ENCODE peak calls at places on chromosomes 11 and 22, in four cellular contexts. One of them, this sample, is unnamed.
A peak's percentile ranks its signal among the peaks of the same experiment; 100 is the strongest.

GRCh38 chr11:32152821-32153220 is 61.9 kb downstream of the RCN1 start:
- DNase-seq in body of pancreas: no peak
- DNase-seq in suprapubic skin: no peak
- DNase-seq in lower leg skin: no peak
- DNase-seq in this sample: no peak

GRCh38 chr11:36757122-36757521 is 159.1 kb upstream of the RAG2 start:
- DNase-seq in lower leg skin: no peak
- DNase-seq in body of pancreas: no peak
- DNase-seq in suprapubic skin: no peak
- DNase-seq in this sample: no peak

GRCh38 chr11:76693791-76694190 is 23.2 kb upstream of the LRRC32 start:
- DNase-seq in lower leg skin: no peak
- DNase-seq in body of pancreas: no peak
- DNase-seq in suprapubic skin: no peak
- DNase-seq in this sample: no peak

GRCh38 chr11:14218728-14219127 is 140.3 kb downstream of the RRAS2 start:
- DNase-seq in body of pancreas: no peak
- DNase-seq in lower leg skin: no peak
- DNase-seq in suprapubic skin: no peak
- DNase-seq in this sample: no peak

GRCh38 chr11:69013009-69013951 is at the start of gene MRGPRF:
- DNase-seq in suprapubic skin: peak; percentile 95
- DNase-seq in body of pancreas: peak; percentile 55
- DNase-seq in lower leg skin: peak; percentile 98
- DNase-seq in this sample: peak; percentile 93

GRCh38 chr22:29477919-29478318 is 2.1 kb upstream of the NEFH start:
- DNase-seq in body of pancreas: no peak
- DNase-seq in lower leg skin: no peak
- DNase-seq in suprapubic skin: no peak
- DNase-seq in this sample: no peak

GRCh38 chr22:45131749-45132148 is 32.0 kb upstream of the NUP50 start:
- DNase-seq in lower leg skin: no peak
- DNase-seq in body of pancreas: no peak
- DNase-seq in suprapubic skin: no peak
- DNase-seq in this sample: no peak

GRCh38 chr22:46895753-46896152 is 133.3 kb downstream of the TBC1D22A start:
- DNase-seq in body of pancreas: no peak
- DNase-seq in lower leg skin: peak; percentile 81
- DNase-seq in suprapubic skin: no peak
- DNase-seq in this sample: no peak

GRCh38 chr22:37225481-37225880 is 13.2 kb upstream of the SSTR3 start:
- DNase-seq in body of pancreas: no peak
- DNase-seq in suprapubic skin: no peak
- DNase-seq in lower leg skin: no peak
- DNase-seq in this sample: no peak

GRCh38 chr11:75603791-75604736 is 42.0 kb downstream of the SERPINH1 start:
- DNase-seq in lower leg skin: no peak
- DNase-seq in body of pancreas: no peak
- DNase-seq in suprapubic skin: no peak
- DNase-seq in this sample: no peak

GRCh38 chr11:34633990-34634725 is 13.3 kb downstream of the EHF start:
- DNase-seq in body of pancreas: peak; percentile 43
- DNase-seq in lower leg skin: no peak
- DNase-seq in suprapubic skin: no peak
- DNase-seq in this sample: no peak

GRCh38 chr11:83600656-83601055 is 314.5 kb upstream of the CCDC90B start:
- DNase-seq in body of pancreas: no peak
- DNase-seq in lower leg skin: no peak
- DNase-seq in suprapubic skin: no peak
- DNase-seq in this sample: no peak

GRCh38 chr11:83601201-83601992 is 315.2 kb upstream of the CCDC90B start:
- DNase-seq in body of pancreas: peak; percentile 35
- DNase-seq in suprapubic skin: no peak
- DNase-seq in lower leg skin: no peak
- DNase-seq in this sample: no peak

GRCh38 chr11:83602116-83602515 is 315.9 kb upstream of the CCDC90B start:
- DNase-seq in body of pancreas: no peak
- DNase-seq in suprapubic skin: no peak
- DNase-seq in lower leg skin: no peak
- DNase-seq in this sample: no peak

DNA sequence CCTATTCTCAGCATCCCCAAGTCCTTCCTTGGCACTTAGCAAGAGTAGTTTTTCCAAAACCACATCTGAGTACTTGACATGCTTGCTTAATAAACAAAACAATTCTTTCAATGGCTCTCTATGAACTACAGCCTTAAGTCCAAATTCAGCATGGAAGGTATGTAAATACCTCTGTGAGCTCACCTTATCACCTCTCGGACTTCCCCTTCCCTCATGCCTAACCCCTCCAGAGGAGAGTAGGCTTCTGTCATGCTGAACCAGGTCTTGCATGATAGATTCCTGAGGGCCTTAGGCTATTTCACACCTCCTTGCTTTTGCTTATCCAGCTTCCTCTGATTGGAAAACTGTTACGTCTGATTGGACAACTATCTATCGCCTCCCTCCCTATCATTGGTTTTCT is 312.9 kb upstream of the CCDC90B start:
- DNase-seq in suprapubic skin: no peak
- DNase-seq in body of pancreas: no peak
- DNase-seq in lower leg skin: no peak
- DNase-seq in this sample: no peak
- TF ChIP-seq POLR2A in suprapubic skin: no peak
- TF ChIP-seq POLR2A in body of pancreas: no peak
- TF ChIP-seq POLR2A in lower leg skin: no peak
- TF ChIP-seq POLR2A in this sample: no peak

GRCh38 chr11:118606844-118607228 is 579 bp upstream of the PHLDB1 start:
- DNase-seq in body of pancreas: no peak
- DNase-seq in suprapubic skin: no peak
- DNase-seq in lower leg skin: no peak
- DNase-seq in this sample: no peak

GRCh38 chr11:118606157-118606843 is 1.1 kb upstream of the PHLDB1 start:
- DNase-seq in body of pancreas: peak; percentile 73
- DNase-seq in suprapubic skin: no peak
- DNase-seq in lower leg skin: peak; percentile 75
- DNase-seq in this sample: no peak

GRCh38 chr11:118609380-118610219 is 2.2 kb downstream of the PHLDB1 start:
- DNase-seq in suprapubic skin: peak; percentile 78
- DNase-seq in body of pancreas: peak; percentile 30
- DNase-seq in lower leg skin: peak; percentile 88
- DNase-seq in this sample: no peak

GRCh38 chr11:118608268-118609214 is 1.1 kb downstream of the PHLDB1 start:
- DNase-seq in suprapubic skin: peak; percentile 94
- DNase-seq in lower leg skin: peak; percentile 96
- DNase-seq in body of pancreas: peak; percentile 56
- DNase-seq in this sample: peak; percentile 80

DNA sequence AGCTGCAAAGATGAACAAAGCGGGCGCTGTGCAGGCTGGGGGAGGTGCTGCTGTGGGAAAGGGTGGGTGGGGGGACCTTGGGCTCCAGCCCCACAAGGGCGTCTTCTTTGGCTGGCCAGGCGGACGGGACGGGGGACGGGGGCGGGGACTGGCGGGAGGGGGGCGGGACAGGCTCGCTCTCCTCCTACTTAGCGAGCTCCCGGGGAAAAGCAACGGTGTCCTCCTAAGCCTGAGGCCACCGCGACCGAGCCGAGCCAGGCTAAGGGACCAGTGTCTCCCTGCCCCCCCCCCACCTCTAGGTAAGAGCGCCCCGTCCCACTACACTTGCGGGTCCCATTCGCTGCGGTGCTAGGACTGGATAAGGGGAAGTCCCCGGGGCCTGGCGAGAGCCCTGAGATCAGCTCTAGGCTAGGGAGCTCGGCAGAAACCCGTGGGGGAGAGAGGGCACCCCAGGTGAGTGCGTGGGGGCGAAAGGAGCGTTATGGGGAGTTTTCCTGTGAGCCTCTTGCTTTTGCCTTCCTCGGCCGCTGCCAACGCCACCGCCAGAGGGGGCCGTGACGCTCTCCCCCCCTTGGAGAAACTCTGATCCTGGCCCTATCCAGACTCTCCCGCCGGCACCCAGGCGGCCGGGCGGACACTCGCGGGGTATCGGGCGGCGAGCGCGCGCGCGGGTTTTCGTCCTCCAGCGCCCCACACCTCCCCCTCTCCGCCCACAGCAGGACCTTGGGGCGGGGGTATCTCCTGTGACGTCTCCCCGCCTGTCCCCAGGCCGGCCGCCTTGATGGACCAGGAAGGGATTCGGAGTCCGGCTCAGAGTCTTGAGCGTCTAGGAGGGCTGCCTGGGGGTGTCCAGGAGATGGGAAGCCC is at the start of gene PHLDB1:
- DNase-seq in suprapubic skin: no peak
- DNase-seq in lower leg skin: peak; percentile 92
- DNase-seq in body of pancreas: peak; percentile 66
- DNase-seq in this sample: peak; percentile 83
- TF ChIP-seq POLR2A in suprapubic skin: peak; percentile 55
- TF ChIP-seq POLR2A in lower leg skin: no peak
- TF ChIP-seq POLR2A in body of pancreas: peak; percentile 37
- TF ChIP-seq POLR2A in this sample: no peak

GRCh38 chr22:35649026-35649553 is 844 bp downstream of the APOL6 start:
- DNase-seq in lower leg skin: peak; percentile 73
- DNase-seq in body of pancreas: no peak
- DNase-seq in suprapubic skin: no peak
- DNase-seq in this sample: no peak

GRCh38 chr22:35645646-35646045 is 2.6 kb upstream of the APOL6 start:
- DNase-seq in lower leg skin: peak; percentile 66
- DNase-seq in suprapubic skin: no peak
- DNase-seq in body of pancreas: no peak
- DNase-seq in this sample: no peak

GRCh38 chr22:35649636-35650250 is 1.5 kb downstream of the APOL6 start:
- DNase-seq in suprapubic skin: no peak
- DNase-seq in body of pancreas: no peak
- DNase-seq in lower leg skin: peak; percentile 66
- DNase-seq in this sample: no peak

GRCh38 chr22:35651085-35651484 is 2.8 kb downstream of the APOL6 start:
- DNase-seq in suprapubic skin: no peak
- DNase-seq in body of pancreas: no peak
- DNase-seq in lower leg skin: peak; percentile 29
- DNase-seq in this sample: no peak

GRCh38 chr22:35648066-35649025 is at the start of gene APOL6:
- DNase-seq in body of pancreas: peak; percentile 39
- DNase-seq in lower leg skin: peak; percentile 82
- DNase-seq in suprapubic skin: no peak
- DNase-seq in this sample: no peak
- TF ChIP-seq POLR2A in body of pancreas: no peak
- TF ChIP-seq POLR2A in lower leg skin: no peak
- TF ChIP-seq POLR2A in suprapubic skin: no peak
- TF ChIP-seq POLR2A in this sample: no peak

DNA sequence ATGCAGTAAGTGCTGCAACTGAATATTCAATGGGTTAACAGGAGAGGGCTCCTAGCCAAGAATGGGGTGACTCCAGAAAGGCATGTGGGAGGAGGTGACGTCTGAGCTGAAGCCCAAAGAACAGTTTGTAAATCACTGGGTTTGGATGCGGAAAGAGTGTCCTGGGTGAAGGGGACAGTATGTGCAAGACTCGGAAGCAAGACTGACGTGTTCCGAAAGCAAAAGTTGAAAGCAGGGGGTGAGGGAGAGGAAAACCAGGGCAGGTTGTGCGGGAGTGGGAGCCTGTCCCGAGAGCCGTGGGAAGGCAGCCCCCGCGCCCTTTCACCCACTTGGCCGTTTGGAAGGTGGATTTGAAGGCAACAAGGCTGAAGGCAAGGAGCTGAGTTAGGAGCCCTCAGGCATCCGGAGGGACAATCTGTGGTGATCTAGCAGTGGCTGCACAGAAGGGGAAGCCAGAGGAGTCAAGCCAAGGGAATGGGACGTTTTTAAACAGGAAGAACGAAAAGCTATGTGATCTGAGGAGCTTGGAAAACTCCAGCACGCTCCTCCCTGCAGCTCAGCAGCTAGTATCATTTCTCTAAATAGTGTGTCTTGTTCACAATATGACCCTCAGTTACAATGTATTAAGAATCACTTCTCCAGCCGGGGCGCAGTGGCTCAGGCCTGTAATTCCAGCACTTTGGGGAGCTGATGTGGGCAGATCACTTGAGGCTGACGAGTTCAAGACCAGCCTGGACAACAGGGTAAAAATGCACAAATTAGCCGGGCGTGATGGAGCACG is 7.7 kb downstream of the SLC25A18 start:
- DNase-seq in suprapubic skin: peak; percentile 89
- DNase-seq in lower leg skin: peak; percentile 93
- DNase-seq in body of pancreas: peak; percentile 54
- DNase-seq in this sample: peak; percentile 96
- TF ChIP-seq POLR2A in suprapubic skin: no peak
- TF ChIP-seq POLR2A in lower leg skin: no peak
- TF ChIP-seq POLR2A in body of pancreas: no peak
- TF ChIP-seq POLR2A in this sample: no peak

GRCh38 chr11:47183969-47184368 is 2.3 kb downstream of the PACSIN3 start:
- DNase-seq in suprapubic skin: no peak
- DNase-seq in body of pancreas: no peak
- DNase-seq in lower leg skin: no peak
- DNase-seq in this sample: peak; percentile 59
- TF ChIP-seq POLR2A in suprapubic skin: no peak
- TF ChIP-seq POLR2A in body of pancreas: no peak
- TF ChIP-seq POLR2A in lower leg skin: no peak
- TF ChIP-seq POLR2A in this sample: no peak

GRCh38 chr11:126305699-126306098 is 1.8 kb downstream of the DCPS start:
- DNase-seq in lower leg skin: no peak
- DNase-seq in suprapubic skin: no peak
- DNase-seq in body of pancreas: no peak
- DNase-seq in this sample: no peak
- TF ChIP-seq POLR2A in lower leg skin: no peak
- TF ChIP-seq POLR2A in suprapubic skin: no peak
- TF ChIP-seq POLR2A in body of pancreas: no peak
- TF ChIP-seq POLR2A in this sample: no peak

GRCh38 chr22:20509344-20510047 is 2.1 kb downstream of the MED15 start:
- DNase-seq in body of pancreas: peak; percentile 69
- DNase-seq in suprapubic skin: peak; percentile 83
- DNase-seq in lower leg skin: peak; percentile 94
- DNase-seq in this sample: peak; percentile 80
- TF ChIP-seq POLR2A in body of pancreas: no peak
- TF ChIP-seq POLR2A in suprapubic skin: peak; percentile 28
- TF ChIP-seq POLR2A in lower leg skin: no peak
- TF ChIP-seq POLR2A in this sample: no peak

This sample was measured in heart left ventricle.